ENCODE peak calls at places on chromosomes 11 and 22, in four cellular contexts. X is psoas muscle; Y is CD4-positive, CD25-positive, alpha-beta regulatory T cell; M is right lobe of liver. P is an unnamed sample.

GRCh38 chr11:16770016-16770415 is 31.6 kb downstream of the C11orf58 start:
- DNase-seq in X (no peak), Y (no peak), M (no peak), P (no peak)

GRCh38 chr11:11760838-11761237 is 80.9 kb upstream of the USP47 start:
- DNase-seq in X (no peak), Y (no peak), M (no peak), P (no peak)

GRCh38 chr22:35524966-35525686 is 15.5 kb upstream of the RASD2 start:
- DNase-seq in X (peak), Y (no peak), M (no peak), P (no peak)

GRCh38 chr11:65899356-65900124 is 648 bp downstream of the FOSL1 start:
- DNase-seq in X (peak), Y (no peak), M (no peak), P (no peak)

GRCh38 chr11:113603277-113604059 is 102.6 kb downstream of the TMPRSS5 start:
- DNase-seq in X (peak), Y (no peak), M (no peak), P (no peak)

GRCh38 chr11:57324154-57324885 is 432 bp downstream of the TNKS1BP1 start:
- DNase-seq in X (peak), Y (no peak), M (no peak), P (no peak)

GRCh38 chr11:87604350-87604749 is 566.6 kb downstream of the TMEM135 start:
- DNase-seq in X (no peak), Y (no peak), M (no peak), P (peak)

GRCh38 chr11:12818333-12819015 is 144.3 kb downstream of the TEAD1 start:
- DNase-seq in X (no peak), Y (no peak), M (no peak), P (no peak)

GRCh38 chr11:35715649-35716048 is 53.1 kb downstream of the TRIM44 start:
- DNase-seq in X (no peak), Y (no peak), M (no peak), P (no peak)

GRCh38 chr11:15468471-15468870 is 353.7 kb downstream of the INSC start:
- DNase-seq in X (no peak), Y (no peak), M (no peak), P (no peak)

GRCh38 chr11:44112083-44112865 is 16.8 kb downstream of the EXT2 start:
- DNase-seq in X (peak), Y (no peak), M (no peak), P (peak)

GRCh38 chr22:26589367-26589844 is 526 bp downstream of the TPST2 start:
- DNase-seq in X (peak), Y (no peak), M (peak), P (no peak)

GRCh38 chr11:34501962-34502361 is 11.6 kb downstream of the ELF5 start:
- DNase-seq in X (no peak), Y (no peak), M (no peak), P (no peak)

GRCh38 chr11:86551693-86552092 is 120.7 kb downstream of the ME3 start:
- DNase-seq in X (no peak), Y (no peak), M (no peak), P (no peak)

GRCh38 chr11:134662629-134663360 is 250.8 kb upstream of the B3GAT1 start:
- DNase-seq in X (no peak), Y (no peak), M (peak), P (no peak)

GRCh38 chr11:86781546-86781945 is 18.8 kb upstream of the PRSS23 start:
- DNase-seq in X (no peak), Y (no peak), M (no peak), P (no peak)

GRCh38 chr22:19176175-19176630 is 2.3 kb downstream of the SLC25A1 start:
- DNase-seq in X (peak), Y (no peak), M (no peak), P (no peak)

GRCh38 chr22:19175602-19176174 is 2.8 kb downstream of the SLC25A1 start:
- DNase-seq in X (peak), Y (no peak), M (peak), P (no peak)

GRCh38 chr22:19178065-19178658 is 374 bp downstream of the SLC25A1 start:
- DNase-seq in X (peak), Y (peak), M (peak), P (no peak)

GRCh38 chr22:19177164-19178064 is 1.1 kb downstream of the SLC25A1 start:
- DNase-seq in X (no peak), Y (no peak), M (peak), P (no peak)

DNA sequence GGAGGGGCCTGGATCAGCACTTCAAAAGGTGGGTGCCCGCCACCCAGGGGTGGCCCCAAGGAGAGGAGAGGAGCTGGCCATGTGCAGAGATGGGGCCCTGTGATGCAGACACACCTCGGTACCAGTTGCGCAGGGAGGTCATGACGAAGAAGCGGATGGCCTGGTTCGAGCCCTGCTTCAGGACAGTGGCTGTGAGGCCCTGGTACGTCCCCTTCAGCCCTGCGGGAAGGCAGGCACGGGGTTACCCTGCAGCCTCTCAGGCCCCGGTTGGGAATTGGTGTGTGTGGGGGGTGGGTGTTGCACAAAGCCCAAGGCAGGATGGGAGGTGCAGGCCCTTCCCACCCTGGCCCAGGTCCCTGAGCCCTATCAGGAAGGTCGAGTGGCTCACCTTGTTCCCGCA is 1.8 kb downstream of the SLC25A1 start:
- DNase-seq in X (no peak), Y (no peak), M (no peak), P (no peak)
- H3K27ac ChIP-seq in X (no peak), Y (no peak), M (peak), P (no peak)

GRCh38 chr22:39181778-39182177 is 29.3 kb upstream of the CBX7 start:
- DNase-seq in X (no peak), Y (no peak), M (peak), P (no peak)

GRCh38 chr22:39181356-39181755 is 28.9 kb upstream of the CBX7 start:
- DNase-seq in X (no peak), Y (no peak), M (no peak), P (no peak)

GRCh38 chr22:39180566-39180965 is 28.1 kb upstream of the CBX7 start:
- DNase-seq in X (no peak), Y (no peak), M (peak), P (no peak)

GRCh38 chr22:39183991-39184585 is 31.6 kb upstream of the CBX7 start:
- DNase-seq in X (peak), Y (no peak), M (no peak), P (no peak)

GRCh38 chr22:39182478-39183030 is 30.1 kb upstream of the CBX7 start:
- DNase-seq in X (no peak), Y (no peak), M (peak), P (no peak)
- H3K27ac ChIP-seq in X (no peak), Y (no peak), M (no peak), P (no peak)

GRCh38 chr11:69249086-69249640 is 44.8 kb upstream of the MYEOV start:
- DNase-seq in X (no peak), Y (no peak), M (no peak), P (no peak)

GRCh38 chr11:69250503-69251393 is 43.2 kb upstream of the MYEOV start:
- DNase-seq in X (no peak), Y (no peak), M (peak), P (no peak)

GRCh38 chr11:69251639-69252493 is 42.1 kb upstream of the MYEOV start:
- DNase-seq in X (no peak), Y (no peak), M (no peak), P (no peak)

GRCh38 chr11:69252494-69252845 is 41.5 kb upstream of the MYEOV start:
- DNase-seq in X (no peak), Y (no peak), M (no peak), P (no peak)

DNA sequence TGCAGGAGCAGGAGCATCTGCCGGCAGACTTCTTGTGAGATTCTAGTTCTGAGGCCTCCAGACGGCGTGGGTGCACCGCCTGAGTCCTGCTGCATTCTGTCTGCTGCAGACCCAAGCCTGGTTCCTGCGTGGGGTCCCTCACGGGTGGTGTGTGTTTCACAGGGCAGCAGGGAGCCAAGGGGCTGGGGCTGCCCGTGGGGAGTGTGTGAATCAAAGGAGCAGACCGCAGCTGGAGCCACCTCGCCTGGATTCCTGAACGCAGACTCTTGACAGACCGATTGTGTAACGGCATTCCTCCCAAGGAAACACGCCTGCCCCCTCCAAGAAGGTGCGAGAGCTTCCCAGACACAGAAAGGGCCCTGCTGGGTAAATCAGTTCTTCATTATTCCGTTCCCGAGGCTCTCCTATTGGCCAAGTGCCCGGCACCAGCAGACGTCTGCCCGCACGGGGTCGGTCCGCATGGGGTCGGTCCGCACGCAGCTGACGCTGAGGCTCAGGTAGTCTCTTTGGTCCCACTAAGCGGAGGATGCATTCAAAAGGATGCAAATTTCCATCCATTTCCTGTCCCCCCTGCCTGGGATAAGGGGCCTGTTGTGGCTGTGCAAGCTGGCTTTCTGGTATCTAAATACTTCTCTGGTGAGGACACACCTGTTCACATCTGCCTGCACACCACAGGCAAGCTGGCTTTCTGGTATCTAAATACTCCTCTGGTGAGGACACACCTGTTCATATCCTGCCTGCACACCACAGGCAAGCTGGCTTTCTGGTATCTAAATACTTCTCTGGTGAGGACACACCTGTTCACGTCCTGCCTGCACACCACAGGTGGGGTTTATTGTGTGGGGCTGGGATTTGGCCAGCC is 44.1 kb upstream of the MYEOV start:
- DNase-seq in X (no peak), Y (no peak), M (peak), P (no peak)
- H3K27ac ChIP-seq in X (no peak), Y (no peak), M (no peak), P (no peak)

DNA sequence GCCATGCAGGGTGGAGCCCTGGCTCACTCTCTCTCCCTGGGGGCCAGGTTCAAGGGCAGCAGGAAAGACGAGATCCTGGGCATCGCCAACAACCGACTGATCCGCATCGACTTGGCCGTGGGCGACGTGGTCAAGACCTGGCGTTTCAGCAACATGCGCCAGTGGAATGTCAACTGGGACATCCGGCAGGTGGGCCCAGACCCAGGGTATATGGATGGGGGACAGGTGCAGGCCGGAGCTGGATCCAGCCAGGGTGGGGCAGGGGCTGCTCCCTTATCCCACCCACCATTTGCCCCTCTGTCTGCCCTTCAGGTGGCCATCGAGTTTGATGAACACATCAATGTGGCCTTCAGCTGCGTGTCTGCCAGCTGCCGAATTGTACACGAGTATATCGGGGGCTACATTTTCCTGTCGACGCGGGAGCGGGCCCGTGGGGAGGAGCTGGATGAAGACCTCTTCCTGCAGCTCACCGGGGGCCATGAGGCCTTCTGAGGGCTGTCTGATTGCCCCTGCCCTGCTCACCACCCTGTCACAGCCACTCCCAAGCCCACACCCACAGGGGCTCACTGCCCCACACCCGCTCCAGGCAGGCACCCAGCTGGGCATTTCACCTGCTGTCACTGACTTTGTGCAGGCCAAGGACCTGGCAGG is 2.9 kb downstream of the TRPT1 start:
- DNase-seq in X (peak), Y (no peak), M (no peak), P (no peak)
- H3K27ac ChIP-seq in X (peak), Y (no peak), M (no peak), P (peak)

DNA sequence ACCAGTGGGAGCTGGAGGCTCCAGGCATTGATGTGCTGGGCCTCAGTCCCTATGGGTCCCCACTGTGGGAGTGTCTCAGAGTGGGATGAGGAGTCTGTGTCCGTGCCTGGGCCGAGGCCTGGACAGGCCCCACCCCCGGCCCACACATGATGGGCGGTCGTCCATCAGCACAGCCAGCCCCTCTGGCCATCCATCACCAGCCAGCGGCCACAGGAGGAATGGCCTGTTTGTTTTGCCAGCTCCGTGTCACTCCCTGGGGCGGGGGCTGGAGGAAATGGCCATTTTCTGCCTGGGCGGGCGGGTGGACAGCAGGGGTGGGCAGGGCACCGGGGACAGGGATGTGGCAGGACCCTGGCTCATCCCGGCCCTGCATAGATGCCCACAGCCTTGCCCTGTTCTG is 13.0 kb upstream of the TBX1 start:
- DNase-seq in X (no peak), Y (no peak), M (no peak), P (no peak)
- H3K27ac ChIP-seq in X (no peak), Y (no peak), M (no peak), P (no peak)

GRCh38 chr11:3126207-3126865 is 38.8 kb downstream of the OSBPL5 start:
- DNase-seq in X (peak), Y (no peak), M (no peak), P (no peak)
- H3K27ac ChIP-seq in X (no peak), Y (no peak), M (no peak), P (no peak)

GRCh38 chr22:29838599-29838956 is 504 bp upstream of the ASCC2 start:
- DNase-seq in X (no peak), Y (no peak), M (no peak), P (no peak)
- H3K27ac ChIP-seq in X (peak), Y (peak), M (peak), P (peak)

GRCh38 chr11:116980136-116980793 is 118.0 kb downstream of the SIK3 start:
- DNase-seq in X (no peak), Y (no peak), M (no peak), P (no peak)

GRCh38 chr11:116986521-116987105 is 111.6 kb downstream of the SIK3 start:
- DNase-seq in X (no peak), Y (no peak), M (no peak), P (peak)

GRCh38 chr11:116981216-116981887 is 116.9 kb downstream of the SIK3 start:
- DNase-seq in X (no peak), Y (no peak), M (no peak), P (no peak)

GRCh38 chr11:116984589-116984988 is 113.6 kb downstream of the SIK3 start:
- DNase-seq in X (no peak), Y (no peak), M (no peak), P (no peak)

GRCh38 chr11:116984186-116984585 is 114.0 kb downstream of the SIK3 start:
- DNase-seq in X (no peak), Y (no peak), M (no peak), P (no peak)
- H3K27ac ChIP-seq in X (peak), Y (no peak), M (no peak), P (no peak)

P was measured in epithelial cell of prostate.